ENCODE peak calls at places on chromosome 14, in ten cellular contexts. X, F, O, U, G, N, S, E, P and T are unnamed samples.

GRCh38 chr14:41607966-41608663 is 1.4 kb downstream of the LRFN5 start:
- DNase-seq in X (no peak), F (no peak), O (peak; percentile 21), U (peak; percentile 84), G (peak; percentile 11), N (peak; percentile 74), S (no peak), E (peak; percentile 15), P (no peak), T (no peak)

GRCh38 chr14:72682188-72682587 is 211.7 kb downstream of the DPF3 start:
- DNase-seq in X (no peak), F (no peak), O (peak; percentile 44), U (no peak), G (peak; percentile 26), N (no peak), S (peak; percentile 2), E (peak; percentile 17), P (no peak), T (peak; percentile 91)

GRCh38 chr14:33569844-33570716 is 380.8 kb downstream of the EGLN3 start:
- DNase-seq in X (no peak), F (no peak), O (peak; percentile 53), U (no peak), G (peak; percentile 53), N (no peak), S (peak; percentile 16), E (peak; percentile 73), P (no peak), T (no peak)

GRCh38 chr14:65502676-65503124 is 90.2 kb downstream of the FUT8 start:
- DNase-seq in X (no peak), F (no peak), O (peak; percentile 77), U (no peak), G (peak; percentile 78), N (no peak), S (peak; percentile 80), E (peak; percentile 78), P (no peak), T (peak; percentile 65)

GRCh38 chr14:95514131-95515079 is 2.0 kb downstream of the SYNE3 start:
- DNase-seq in X (no peak), F (no peak), O (no peak), U (peak; percentile 60), G (no peak), N (no peak), S (no peak), E (no peak), P (no peak), T (no peak)

GRCh38 chr14:54650331-54651017 is 83.5 kb downstream of the SAMD4A start:
- DNase-seq in X (peak; percentile 87), F (no peak), O (peak; percentile 70), U (no peak), G (peak; percentile 82), N (no peak), S (peak; percentile 59), E (peak; percentile 77), P (no peak), T (peak; percentile 90)

GRCh38 chr14:69490219-69490918 is 5.8 kb downstream of the PLEKHD1 start:
- DNase-seq in X (peak; percentile 25), F (no peak), O (no peak), U (no peak), G (no peak), N (no peak), S (no peak), E (no peak), P (no peak), T (no peak)

GRCh38 chr14:53325176-53325806 is 172.2 kb upstream of the DDHD1 start:
- DNase-seq in X (no peak), F (no peak), O (peak; percentile 26), U (no peak), G (peak; percentile 34), N (no peak), S (peak; percentile 32), E (no peak), P (no peak), T (no peak)

GRCh38 chr14:52005625-52006024 is 16.3 kb downstream of the RTRAF start:
- DNase-seq in X (no peak), F (no peak), O (no peak), U (no peak), G (no peak), N (no peak), S (no peak), E (no peak), P (no peak), T (no peak)

GRCh38 chr14:64777461-64777860 is 73.2 kb downstream of the PLEKHG3 start:
- DNase-seq in X (no peak), F (no peak), O (no peak), U (no peak), G (no peak), N (no peak), S (no peak), E (no peak), P (no peak), T (no peak)

GRCh38 chr14:21084988-21085853 is 13.2 kb downstream of the ZNF219 start:
- DNase-seq in X (no peak), F (no peak), O (peak; percentile 85), U (peak; percentile 56), G (peak; percentile 63), N (peak; percentile 81), S (peak; percentile 52), E (peak; percentile 46), P (peak; percentile 63), T (peak; percentile 68)

DNA sequence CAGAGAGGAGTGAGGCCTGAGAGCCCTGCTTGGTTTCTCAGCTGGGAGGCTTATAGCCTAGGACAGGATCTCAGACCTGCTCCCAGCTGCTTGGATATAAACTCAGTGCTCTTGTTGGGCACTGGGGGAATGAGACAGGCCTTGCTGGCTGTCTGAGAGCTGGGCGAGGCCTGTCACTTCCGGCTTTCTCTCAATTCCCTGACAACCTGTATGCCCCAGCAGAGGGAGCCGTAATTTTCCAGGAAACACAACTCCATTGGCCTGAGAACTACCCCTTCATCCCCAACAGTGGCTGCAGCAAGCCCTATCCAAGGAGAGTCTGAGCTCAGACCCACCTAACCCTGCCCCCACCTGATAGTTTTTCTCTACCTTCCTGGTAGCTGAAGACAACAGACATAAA is 258.3 kb upstream of the STXBP6 start:
- DNase-seq in X (no peak), F (no peak), O (no peak), U (no peak), G (no peak), N (no peak), S (no peak), E (no peak), P (no peak), T (no peak)
- TF ChIP-seq CTCF in X (no peak), F (no peak), O (no peak), U (no peak), G (no peak), N (no peak), S (no peak), E (no peak), P (no peak), T (no peak)

DNA sequence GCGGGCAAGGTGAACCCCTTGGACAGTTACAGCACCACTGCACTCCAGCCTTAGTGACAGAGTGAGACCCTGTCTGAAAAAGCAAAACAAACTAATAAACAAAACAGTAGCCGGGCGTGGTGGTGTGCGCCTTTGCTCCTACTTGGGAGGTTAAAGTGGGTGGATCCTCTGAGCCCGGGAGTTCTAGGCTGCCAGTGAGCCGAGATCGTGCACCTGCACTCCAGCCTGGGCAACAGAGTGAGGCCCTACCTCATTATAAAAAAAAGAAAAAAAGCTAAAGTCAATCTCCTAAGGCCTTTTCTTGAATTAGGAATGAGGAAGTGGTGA is 24.7 kb upstream of the SPTLC2 start:
- DNase-seq in X (no peak), F (no peak), O (no peak), U (no peak), G (no peak), N (no peak), S (no peak), E (no peak), P (no peak), T (no peak)
- H3K4me3 ChIP-seq in X (peak overlapping the region; percentile 54), F (peak overlapping the region; percentile 67), O (no peak overlapping the region), U (no peak overlapping the region), G (no peak overlapping the region), N (peak overlapping the region; percentile 38), S (no peak overlapping the region), E (no peak overlapping the region), P (peak overlapping the region; percentile 40), T (no peak overlapping the region)

GRCh38 chr14:81991998-81992397 is 458.3 kb upstream of the SEL1L start:
- DNase-seq in X (no peak), F (no peak), O (no peak), U (no peak), G (peak; percentile 5), N (no peak), S (no peak), E (no peak), P (no peak), T (no peak)
- TF ChIP-seq CTCF in X (no peak), F (peak; percentile 19), O (no peak), U (no peak), G (peak; percentile 25), N (no peak), S (peak; percentile 15), E (peak; percentile 6), P (no peak), T (peak; percentile 13)

GRCh38 chr14:106843376-106843775 is 1317.0 kb downstream of the TMEM121 start:
- DNase-seq in X (no peak), F (no peak), O (no peak), U (no peak), G (no peak), N (no peak), S (no peak), E (no peak), P (no peak), T (no peak)

GRCh38 chr14:106843951-106844483 is 1317.6 kb downstream of the TMEM121 start:
- DNase-seq in X (no peak), F (no peak), O (no peak), U (no peak), G (no peak), N (peak; percentile 55), S (no peak), E (no peak), P (peak; percentile 75), T (no peak)

GRCh38 chr14:106846218-106846617 is 1319.8 kb downstream of the TMEM121 start:
- DNase-seq in X (no peak), F (no peak), O (no peak), U (no peak), G (no peak), N (no peak), S (no peak), E (no peak), P (no peak), T (no peak)

GRCh38 chr14:106844608-106845285 is 1318.4 kb downstream of the TMEM121 start:
- DNase-seq in X (peak; percentile 75), F (peak; percentile 75), O (no peak), U (peak; percentile 91), G (no peak), N (peak; percentile 95), S (no peak), E (no peak), P (peak; percentile 64), T (no peak)

DNA sequence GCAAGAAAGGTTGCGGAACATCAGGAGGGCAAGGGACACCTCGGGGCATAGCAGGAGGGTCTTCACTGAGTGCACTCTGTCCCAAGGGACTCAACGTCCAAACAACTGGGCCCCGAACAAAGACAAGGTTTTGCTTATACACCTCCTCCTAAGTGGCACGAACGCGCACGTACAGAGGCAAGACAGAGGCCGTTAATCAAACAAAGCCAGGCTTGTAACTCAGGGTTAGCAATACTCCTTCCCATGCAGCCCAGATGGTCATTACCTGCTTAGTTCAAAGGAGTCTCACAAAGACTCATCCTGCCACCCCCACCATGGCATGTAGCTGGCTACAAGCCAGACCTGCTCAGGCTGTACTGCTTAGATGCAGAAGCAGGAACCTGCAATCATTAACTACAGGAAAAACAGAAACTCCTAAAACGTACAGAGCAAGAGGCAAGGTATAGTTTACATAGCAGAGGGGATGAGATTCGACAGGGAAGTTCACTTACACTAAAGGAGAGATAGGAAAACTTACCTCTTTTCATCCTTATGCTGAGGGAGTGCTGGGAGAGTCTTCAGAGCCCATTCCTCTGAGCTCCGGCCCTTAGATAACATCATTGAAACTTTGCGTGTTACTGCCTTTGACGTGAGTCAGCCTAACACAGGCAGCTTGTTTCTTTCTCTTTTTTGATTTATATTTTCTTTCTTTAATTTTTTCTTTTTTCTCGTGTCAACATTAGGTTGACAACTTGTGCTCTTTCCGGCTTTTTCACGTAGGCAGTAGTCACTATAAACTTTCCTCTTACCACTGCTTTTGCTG is 1319.1 kb downstream of the TMEM121 start:
- DNase-seq in X (no peak), F (no peak), O (no peak), U (no peak), G (no peak), N (peak; percentile 68), S (no peak), E (no peak), P (peak; percentile 87), T (no peak)
- H3K4me3 ChIP-seq in X (peak overlapping the region; percentile 45), F (peak overlapping the region; percentile 61), O (no peak overlapping the region), U (no peak overlapping the region), G (no peak overlapping the region), N (peak overlapping the region; percentile 31), S (no peak overlapping the region), E (no peak overlapping the region), P (peak overlapping the region; percentile 50), T (no peak overlapping the region)